ENCODE peak calls at places on chromosomes 13 and 19, in five cellular contexts. R is HepG2, L is GM12878, W is K562, O is H1. H is an unnamed sample.

GRCh38 chr13:105773241-105773640 is 762.2 kb downstream of the EFNB2 start:
- DNase-seq in R (no peak), L (no peak), W (no peak), O (no peak), H (no peak)

GRCh38 chr19:46828484-46828883 is 22.2 kb downstream of the AP2S1 start:
- DNase-seq in R (no peak), L (no peak), W (no peak), O (no peak), H (no peak)

GRCh38 chr13:105655046-105655445 is 880.4 kb downstream of the EFNB2 start:
- DNase-seq in R (no peak), L (no peak), W (no peak), O (no peak), H (no peak)

GRCh38 chr19:35090160-35090794 is 25.3 kb upstream of the FXYD3 start:
- DNase-seq in R (peak; percentile 54), L (no peak), W (peak; percentile 84), O (peak; percentile 80), H (peak; percentile 48)

GRCh38 chr13:42078113-42078769 is 29.8 kb downstream of the DGKH start:
- DNase-seq in R (peak; percentile 23), L (no peak), W (no peak), O (no peak), H (no peak)

GRCh38 chr19:47362321-47362720 is 13.2 kb downstream of the DHX34 start:
- DNase-seq in R (no peak), L (no peak), W (no peak), O (no peak), H (no peak)

GRCh38 chr19:4362871-4363545 is 19.6 kb downstream of the MPND start:
- DNase-seq in R (no peak), L (no peak), W (no peak), O (peak; percentile 76), H (no peak)

GRCh38 chr13:42377640-42378382 is 105.9 kb downstream of the AKAP11 start:
- DNase-seq in R (no peak), L (peak; percentile 100), W (no peak), O (no peak), H (no peak)

GRCh38 chr13:27533155-27533643 is 82.8 kb upstream of the MTIF3 start:
- DNase-seq in R (peak; percentile 65), L (no peak), W (peak; percentile 52), O (peak; percentile 94), H (peak; percentile 62)

DNA sequence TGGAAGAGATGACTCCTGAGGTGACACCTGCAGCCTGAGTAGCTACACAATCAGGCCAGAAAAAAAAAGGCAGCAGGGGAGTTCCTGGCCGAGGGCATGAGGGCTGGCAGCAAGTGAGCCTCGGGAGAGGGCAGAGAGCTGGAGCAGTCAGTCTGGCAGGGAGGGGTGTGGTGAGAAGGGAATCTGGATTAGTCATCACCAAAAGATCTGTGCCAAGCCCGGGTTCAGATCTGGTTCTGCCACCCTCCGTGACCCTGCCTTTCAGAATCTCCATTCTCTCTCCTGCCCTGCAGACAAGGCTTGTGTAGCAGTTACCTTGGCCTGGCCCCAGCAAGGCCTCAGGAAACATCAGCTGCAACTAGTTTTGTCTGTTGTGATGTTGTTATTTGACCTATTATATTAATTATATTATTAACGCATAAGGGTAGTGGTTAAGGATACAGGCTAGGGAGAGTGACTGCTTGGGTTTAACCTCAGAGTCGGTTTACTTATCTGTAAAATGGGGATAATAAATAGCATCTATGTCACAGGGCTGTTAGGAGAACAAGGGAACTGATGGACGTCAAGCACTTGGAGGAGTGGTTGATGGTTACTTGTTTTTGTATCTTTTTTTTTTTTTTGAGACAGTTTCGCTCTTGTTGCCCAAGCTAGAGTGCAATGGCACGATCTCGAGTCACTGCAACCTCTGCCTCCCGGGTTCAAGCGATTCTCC is 2.7 kb upstream of the CAPNS1 start:
- DNase-seq in R (no peak), L (no peak), W (no peak), O (no peak), H (peak; percentile 77)
- H3K4me3 ChIP-seq in R (peak overlapping the region; percentile 45), L (no peak overlapping the region), W (no peak overlapping the region), O (no peak overlapping the region), H (peak overlapping the region; percentile 36)

DNA sequence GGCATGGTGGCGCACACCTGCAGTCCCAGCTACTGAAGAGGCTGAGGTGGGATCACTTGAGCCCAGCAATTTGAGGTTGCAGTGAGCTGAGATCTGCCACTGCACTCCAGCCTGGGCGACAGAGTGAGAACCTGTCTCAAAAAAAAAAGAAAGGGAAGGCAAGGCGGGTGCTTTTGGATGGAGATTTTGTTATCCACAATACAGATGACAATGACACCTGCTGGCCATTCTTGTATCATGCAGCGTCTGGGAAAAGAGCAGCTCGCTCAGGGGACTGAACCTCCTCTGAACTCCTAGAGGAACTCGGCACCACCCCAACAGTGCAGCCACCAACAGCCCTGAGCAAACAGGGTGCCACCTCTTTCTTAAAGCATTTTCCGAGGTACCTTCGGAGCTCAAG is 22.8 kb downstream of the HAUS8 start:
- DNase-seq in R (no peak), L (no peak), W (peak; percentile 39), O (peak; percentile 67), H (peak; percentile 22)
- TF ChIP-seq SP1 in R (no peak), L (no peak), W (no peak), O (no peak), H (no peak)

GRCh38 chr13:48504606-48505369 is 28.1 kb downstream of the RCBTB2 start:
- DNase-seq in R (no peak), L (no peak), W (no peak), O (no peak), H (no peak)

GRCh38 chr13:48502601-48503319 is 30.1 kb downstream of the RCBTB2 start:
- DNase-seq in R (no peak), L (no peak), W (no peak), O (no peak), H (no peak)

GRCh38 chr13:48500652-48501197 is 32.2 kb downstream of the RCBTB2 start:
- DNase-seq in R (peak; percentile 41), L (no peak), W (no peak), O (no peak), H (no peak)

GRCh38 chr13:48505597-48506091 is 27.2 kb downstream of the RCBTB2 start:
- DNase-seq in R (no peak), L (peak; percentile 93), W (no peak), O (no peak), H (no peak)

GRCh38 chr13:48501705-48502104 is 31.2 kb downstream of the RCBTB2 start:
- DNase-seq in R (no peak), L (no peak), W (no peak), O (no peak), H (no peak)
- H3K4me3 ChIP-seq in R (no peak overlapping the region), L (no peak overlapping the region), W (no peak overlapping the region), O (no peak overlapping the region), H (no peak overlapping the region)

GRCh38 chr13:109428146-109428545 is 358.2 kb downstream of the IRS2 start:
- DNase-seq in R (no peak), L (no peak), W (no peak), O (no peak), H (no peak)
- TF ChIP-seq SP1 in R (no peak), L (no peak), W (no peak), O (no peak), H (no peak)

GRCh38 chr19:40809358-40810086 is 10.5 kb downstream of the EGLN2 start:
- DNase-seq in R (no peak), L (no peak), W (no peak), O (no peak), H (no peak)
- H3K4me3 ChIP-seq in R (no peak overlapping the region), L (no peak overlapping the region), W (no peak overlapping the region), O (peak overlapping the region; percentile 34), H (no peak overlapping the region)

GRCh38 chr19:7985481-7985911 is 19.9 kb downstream of the ELAVL1 start:
- DNase-seq in R (no peak), L (no peak), W (no peak), O (no peak), H (no peak)
- TF ChIP-seq SP1 in R (no peak), L (no peak), W (no peak), O (no peak), H (no peak)

DNA sequence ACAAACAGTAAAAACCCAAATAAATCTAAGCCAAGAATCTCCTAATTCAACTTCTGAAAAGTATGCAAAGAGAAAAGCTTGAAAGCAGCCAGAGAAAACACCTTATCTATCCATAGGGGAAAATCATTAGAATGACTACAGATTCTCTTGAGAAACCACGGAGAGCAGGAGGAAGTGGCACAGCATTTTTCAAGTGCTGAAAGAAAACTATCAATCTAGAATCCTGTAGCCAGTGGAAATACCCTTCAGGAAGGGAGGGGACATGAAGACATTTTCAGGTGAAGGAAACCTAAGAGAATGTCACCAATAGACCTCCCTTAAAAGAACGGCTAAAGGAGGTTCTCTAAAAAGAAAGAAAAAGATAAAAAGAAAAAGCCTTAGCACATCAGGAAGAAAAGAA is 66.2 kb upstream of the XPO4 start:
- DNase-seq in R (no peak), L (peak; percentile 7), W (no peak), O (no peak), H (no peak)
- H3K4me3 ChIP-seq in R (no peak overlapping the region), L (no peak overlapping the region), W (no peak overlapping the region), O (no peak overlapping the region), H (no peak overlapping the region)